ENCODE peak calls at places on chromosomes 4 and X, in eight cellular contexts. D, T, G, O, A, S, B and H are unnamed samples.

GRCh38 chr4:88162636-88163035 is 4.2 kb upstream of the ABCG2 start:
- DNase-seq in G (no peak), S (no peak), A (no peak), T (no peak), O (no peak), B (no peak), D (no peak), H (no peak)

GRCh38 chrX:389021-389441 is 2.3 kb upstream of the PPP2R3B start:
- DNase-seq in D (no peak), S (no peak), B (no peak), A (no peak), O (peak), T (no peak), G (no peak), H (no peak)

GRCh38 chr4:139954512-139954911 is 199.5 kb downstream of the MAML3 start:
- DNase-seq in D (no peak), B (no peak), T (no peak), A (no peak), S (no peak), O (no peak), G (no peak), H (no peak)

GRCh38 chr4:121706595-121707021 is 9.8 kb upstream of the ANXA5 start:
- DNase-seq in B (no peak), T (peak), G (peak), O (no peak), S (no peak), D (no peak), A (no peak), H (no peak)

GRCh38 chrX:4572652-4573051 is 859.2 kb upstream of the PRKX start:
- DNase-seq in A (no peak), D (no peak), T (no peak), B (no peak), G (no peak), O (no peak), S (no peak), H (no peak)

GRCh38 chr4:96035727-96036126 is 195.8 kb downstream of the PDHA2 start:
- DNase-seq in O (no peak), T (peak), A (no peak), G (peak), B (peak), D (no peak), S (no peak), H (peak)

GRCh38 chrX:66022742-66023725 is 16.8 kb downstream of the VSIG4 start:
- DNase-seq in T (no peak), A (no peak), O (no peak), B (no peak), S (no peak), D (no peak), G (no peak), H (no peak)

GRCh38 chr4:145734576-145735329 is 54.8 kb downstream of the C4orf51 start:
- DNase-seq in B (no peak), T (peak), S (no peak), G (peak), A (no peak), O (peak), D (peak), H (no peak)

GRCh38 chrX:446243-446642 is 59.5 kb upstream of the PPP2R3B start:
- DNase-seq in D (no peak), A (no peak), O (no peak), T (no peak), G (no peak), B (no peak), S (no peak), H (no peak)

GRCh38 chr4:8906668-8906970 is 35.0 kb upstream of the HMX1 start:
- DNase-seq in G (no peak), T (no peak), A (no peak), S (no peak), O (no peak), B (no peak), D (no peak), H (no peak)

GRCh38 chrX:71573591-71573990 is 4.6 kb upstream of the GCNA start:
- DNase-seq in G (no peak), T (no peak), A (no peak), S (no peak), O (no peak), D (no peak), B (no peak), H (no peak)

GRCh38 chr4:11900277-11900676 is 471.6 kb upstream of the HS3ST1 start:
- DNase-seq in A (no peak), G (no peak), O (no peak), D (no peak), B (no peak), T (no peak), S (no peak), H (no peak)

GRCh38 chr4:150164956-150165355 is 86.7 kb downstream of the DCLK2 start:
- DNase-seq in G (no peak), T (no peak), O (no peak), S (no peak), A (no peak), B (no peak), D (no peak), H (no peak)

DNA sequence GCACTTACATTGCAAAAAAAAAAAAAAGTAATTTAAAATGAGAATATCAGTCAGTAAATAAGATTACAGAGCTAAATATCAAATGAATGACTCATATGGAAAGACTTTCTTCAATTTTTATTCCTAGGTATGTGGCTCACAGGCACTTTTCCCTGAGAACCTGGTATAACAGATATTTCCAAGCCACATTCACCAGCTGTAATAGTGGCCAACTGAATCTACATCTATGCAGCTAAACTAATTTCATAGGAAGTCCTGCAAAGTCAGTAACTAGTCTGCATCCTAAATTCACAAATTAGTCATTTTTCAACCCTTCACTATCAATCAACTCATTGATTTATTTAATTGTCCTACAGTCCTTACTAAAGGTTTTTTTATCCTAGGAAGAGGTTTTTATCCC is 5.6 kb downstream of the PDE5A start:
- DNase-seq in T (peak), A (no peak), G (no peak), D (no peak), B (no peak), S (no peak), O (no peak), H (no peak)
- H3K4me3 ChIP-seq in T (no peak), A (no peak), G (no peak), D (no peak), B (no peak), S (no peak), O (no peak), H (no peak)

GRCh38 chrX:78945186-78945912 is at the start of gene P2RY10:
- DNase-seq in B (no peak), A (peak), S (no peak), O (no peak), T (no peak), G (no peak), D (no peak), H (peak)
- H3K4me3 ChIP-seq in B (no peak), A (peak), S (no peak), O (no peak), T (no peak), G (no peak), D (no peak), H (no peak)

GRCh38 chr4:182554736-182555135 is 311.5 kb downstream of the TENM3 start:
- DNase-seq in B (no peak), T (no peak), O (no peak), S (no peak), D (no peak), G (no peak), A (no peak), H (no peak)
- H3K4me3 ChIP-seq in B (no peak), T (no peak), O (no peak), S (no peak), D (no peak), G (no peak), A (no peak), H (no peak)

DNA sequence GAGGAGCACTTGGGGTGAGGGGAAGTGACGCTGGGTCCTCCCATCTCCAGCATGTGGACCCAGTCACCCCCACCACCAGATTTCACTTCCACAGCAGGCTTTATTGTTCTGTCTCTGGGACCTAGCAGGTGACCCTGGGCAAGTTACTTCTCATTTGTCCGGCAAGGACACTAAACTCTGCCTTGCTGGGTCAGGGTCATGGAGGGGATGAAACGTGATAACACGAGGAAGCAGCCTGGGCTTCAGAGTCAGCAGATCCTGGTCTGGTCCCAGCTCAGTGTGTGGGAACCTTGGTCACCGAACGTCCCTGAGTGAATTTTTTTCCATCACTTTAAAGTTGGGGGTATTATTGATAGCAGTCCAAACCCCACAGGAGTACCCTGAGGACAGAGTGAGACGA is 3.9 kb downstream of the UBA1 start:
- DNase-seq in O (no peak), A (no peak), T (no peak), D (no peak), S (no peak), B (no peak), G (no peak), H (no peak)
- H3K4me3 ChIP-seq in O (peak), A (no peak), T (no peak), D (no peak), S (no peak), B (no peak), G (peak), H (no peak)

GRCh38 chrX:56764153-56764974 is 35.3 kb downstream of the NBDY start:
- DNase-seq in S (no peak), B (peak), A (peak), O (peak), D (peak), G (peak), T (peak), H (peak)

GRCh38 chrX:56763556-56764152 is 34.6 kb downstream of the NBDY start:
- DNase-seq in B (no peak), O (peak), G (peak), S (no peak), T (no peak), A (peak), D (no peak), H (no peak)

GRCh38 chrX:56766554-56767412 is 37.7 kb downstream of the NBDY start:
- DNase-seq in B (no peak), T (peak), S (no peak), A (peak), O (no peak), G (peak), D (no peak), H (no peak)

GRCh38 chrX:56765816-56766553 is 36.9 kb downstream of the NBDY start:
- DNase-seq in S (no peak), D (no peak), B (no peak), G (no peak), A (peak), T (no peak), O (no peak), H (no peak)

GRCh38 chrX:56764975-56765791 is 36.1 kb downstream of the NBDY start:
- DNase-seq in G (no peak), D (no peak), A (peak), B (no peak), S (no peak), O (no peak), T (no peak), H (peak)
- H3K4me3 ChIP-seq in G (no peak), D (no peak), A (peak), B (no peak), S (no peak), O (peak), T (no peak), H (no peak)

DNA sequence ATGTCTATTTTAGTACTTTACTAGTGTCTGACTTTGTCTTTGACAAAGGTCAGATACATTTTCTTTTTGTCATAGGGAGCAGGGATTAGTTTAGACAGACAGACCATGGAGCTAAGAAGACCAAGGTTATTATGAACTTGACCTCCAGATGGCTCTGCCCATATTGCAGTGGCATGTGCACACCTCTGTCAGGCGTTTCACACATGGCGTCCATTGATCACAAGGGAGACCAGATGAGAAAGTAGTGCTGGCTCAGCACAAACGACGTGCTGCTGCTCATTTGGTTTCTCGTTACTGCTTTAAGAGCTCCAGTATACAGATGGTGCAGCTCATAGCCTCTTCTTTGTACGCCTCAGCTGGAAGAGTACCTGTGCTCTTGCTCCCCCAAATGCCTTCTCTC is 56.3 kb upstream of the HPSE start:
- DNase-seq in A (no peak), T (no peak), O (no peak), G (no peak), S (no peak), B (no peak), D (no peak), H (no peak)
- H3K4me3 ChIP-seq in A (no peak), T (no peak), O (no peak), G (no peak), S (no peak), B (no peak), D (no peak), H (no peak)

DNA sequence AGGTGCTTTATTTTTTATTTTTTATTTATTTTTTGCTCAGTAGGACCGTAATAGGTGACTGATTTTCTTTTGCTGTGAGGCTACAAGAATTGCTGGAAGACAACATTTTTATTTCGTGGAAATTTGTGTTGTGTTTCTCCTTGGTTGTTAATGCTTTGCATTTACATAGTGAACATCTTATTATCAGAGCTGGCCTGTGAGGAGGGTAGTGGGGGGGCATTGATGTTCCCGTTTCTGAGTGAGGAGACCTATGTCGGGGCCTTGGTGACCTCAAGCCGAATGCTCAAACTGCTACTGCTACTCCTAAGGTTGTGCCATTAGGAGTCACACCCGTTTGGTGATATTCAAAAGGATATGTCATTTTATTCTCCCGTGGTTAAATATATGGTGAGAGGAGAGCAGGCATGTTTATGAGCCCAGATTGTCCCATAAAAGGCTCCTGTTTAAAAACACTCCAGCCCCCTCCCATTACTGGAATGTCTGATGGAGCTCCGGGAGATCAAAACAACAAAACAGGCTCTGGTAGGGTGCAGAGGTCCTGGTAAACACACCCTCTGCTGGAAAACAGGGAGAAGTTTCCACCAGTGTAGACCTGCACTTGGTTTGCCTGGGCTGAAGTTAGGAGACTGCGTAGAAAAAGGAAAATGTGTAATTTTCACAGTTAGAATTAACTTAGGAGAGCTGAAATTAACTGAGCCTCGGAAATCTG is 5.6 kb downstream of the PDGFRA start:
- DNase-seq in S (no peak), A (no peak), D (no peak), G (peak), B (no peak), T (peak), O (no peak), H (no peak)
- H3K4me3 ChIP-seq in S (no peak), A (no peak), D (no peak), G (no peak), B (no peak), T (peak), O (peak), H (no peak)

DNA sequence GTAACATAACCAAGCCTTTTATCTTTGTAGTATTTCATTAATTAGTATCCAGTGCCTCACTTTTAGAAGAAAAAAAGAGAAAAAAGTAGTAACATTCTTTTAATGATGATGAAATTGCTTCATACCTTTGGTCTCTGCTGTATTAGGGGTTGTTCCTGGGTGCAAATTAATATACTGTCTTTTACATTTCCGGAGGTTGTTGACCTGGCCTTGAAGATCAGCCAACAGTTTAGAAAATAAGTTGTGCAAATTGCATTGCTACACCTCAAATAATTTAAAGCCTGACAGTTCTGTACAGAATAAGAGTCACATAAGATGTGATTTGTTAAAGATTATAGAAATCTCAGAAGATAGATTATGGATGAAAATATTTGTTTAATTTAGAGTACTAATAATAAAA is 3.8 kb downstream of the NFKB1 start:
- DNase-seq in B (no peak), A (no peak), G (no peak), D (no peak), O (no peak), S (no peak), T (no peak), H (no peak)
- H3K4me3 ChIP-seq in B (no peak), A (no peak), G (no peak), D (no peak), O (no peak), S (no peak), T (no peak), H (no peak)

GRCh38 chr4:31234494-31234893 is 514.3 kb downstream of the PCDH7 start:
- DNase-seq in B (peak), O (no peak), A (no peak), D (no peak), T (no peak), G (no peak), S (no peak), H (peak)
- H3K4me3 ChIP-seq in B (no peak), O (no peak), A (no peak), D (no peak), T (no peak), G (no peak), S (no peak), H (no peak)

DNA sequence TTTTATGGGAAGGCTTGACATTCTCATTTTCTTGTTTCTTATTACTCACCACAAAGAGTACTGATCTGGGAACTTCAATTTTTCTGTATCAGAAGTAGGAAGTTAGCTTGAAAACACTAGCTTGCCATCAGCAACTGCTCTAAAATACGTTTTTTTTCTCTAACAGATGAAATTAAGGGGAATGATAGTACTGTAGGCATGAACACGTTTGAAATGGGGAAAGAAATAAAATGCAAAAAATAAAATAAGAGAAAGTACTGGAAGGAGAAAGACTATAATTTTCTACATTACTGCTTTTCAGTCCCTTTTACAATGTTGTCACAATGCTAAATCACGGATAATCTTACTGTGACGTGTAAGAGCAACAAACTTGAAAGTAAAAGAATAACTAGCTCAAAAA is 1.5 kb downstream of the RADX start:
- DNase-seq in A (peak), B (no peak), S (no peak), D (no peak), O (no peak), T (no peak), G (no peak), H (no peak)
- H3K4me3 ChIP-seq in A (peak), B (peak), S (no peak), D (no peak), O (peak), T (no peak), G (peak), H (peak)